ENCODE peak calls at places on chromosomes 16 and 17, in eight cellular contexts. O is activated T-cell treated with anti-CD3 and anti-CD28 coated beads, Interleukin-2, amount 50 U/mL, for 72 hours; A is activated naive CD8-positive, alpha-beta T cell treated with anti-CD3 and anti-CD28 coated beads, Interleukin-2, amount 50 U/mL, for 24 hours; F is pancreas; H is lung; V is activated CD8-positive, alpha-beta memory T cell treated with anti-CD3 and anti-CD28 coated beads, Interleukin-2, amount 10 ng/mL, durations not matched to agents 7 days and 5 days; T is HCT116; W is right cardiac atrium. R is an unnamed sample.

GRCh38 chr17:48907713-48908046 is 527 bp upstream of the UBE2Z start:
- ATAC-seq in H (no peak), A (no peak), V (no peak), F (no peak), O (no peak), W (no peak), T (no peak), R (peak; percentile 7)

GRCh38 chr17:47870042-47870441 is 19.1 kb upstream of the SP6 start:
- ATAC-seq in O (no peak), T (no peak), V (no peak), A (no peak), H (no peak), F (no peak), W (no peak), R (no peak)

GRCh38 chr17:10013360-10014112 is 108.5 kb upstream of the RCVRN start:
- ATAC-seq in V (no peak), T (no peak), O (no peak), A (no peak), F (peak; percentile 85), H (no peak), W (peak; percentile 45), R (no peak)

GRCh38 chr16:11619327-11619851 is 32.7 kb upstream of the LITAF start:
- ATAC-seq in A (peak; percentile 62), O (peak; percentile 65), V (peak; percentile 66), F (peak; percentile 62), H (no peak), T (no peak), W (no peak), R (peak; percentile 75)

GRCh38 chr16:69520800-69521602 is 44.8 kb upstream of the NFAT5 start:
- ATAC-seq in W (no peak), F (no peak), A (peak; percentile 97), H (no peak), V (peak; percentile 82), O (peak; percentile 92), T (no peak), R (peak; percentile 92)

GRCh38 chr17:2710804-2711607 is 558 bp downstream of the CLUH start:
- ATAC-seq in T (peak; percentile 12), F (peak; percentile 6), H (no peak), A (peak; percentile 3), O (peak; percentile 6), W (no peak), V (peak; percentile 6), R (peak; percentile 1)

GRCh38 chr16:19314718-19315425 is 29.3 kb downstream of the CLEC19A start:
- ATAC-seq in A (no peak), O (no peak), H (no peak), W (no peak), F (no peak), V (no peak), T (no peak), R (no peak)

GRCh38 chr16:10296956-10297340 is 88.9 kb upstream of the ATF7IP2 start:
- ATAC-seq in O (no peak), V (no peak), H (no peak), A (no peak), W (no peak), F (no peak), T (no peak), R (no peak)

GRCh38 chr17:21124096-21124495 is 2.7 kb upstream of the DHRS7B start:
- ATAC-seq in V (no peak), O (no peak), A (no peak), H (no peak), F (no peak), W (no peak), T (no peak), R (no peak)

GRCh38 chr17:40978752-40979151 is 5.4 kb downstream of the KRT40 start:
- ATAC-seq in F (peak; percentile 74), A (no peak), V (no peak), T (no peak), W (no peak), O (no peak), H (no peak), R (no peak)